ENCODE peak calls at places on chromosomes 13 and 19, in eight cellular contexts. P, J, L, H, Z, Y, O and G are unnamed samples. For H3K36me3, the result is how much of the 10 kb centered on the place peaks cover.

GRCh38 chr13:35987572-35988513 is 143.3 kb downstream of the DCLK1 start:
- DNase-seq in P (no peak), J (peak), L (no peak), H (no peak), Z (no peak), Y (no peak), O (peak), G (no peak)

GRCh38 chr13:113647351-113648217 is 10.4 kb downstream of the ATP4B start:
- DNase-seq in P (peak), J (peak), L (no peak), H (peak), Z (no peak), Y (no peak), O (peak), G (peak)

GRCh38 chr13:113413898-113414282 is 39.4 kb downstream of the ADPRHL1 start:
- DNase-seq in P (no peak), J (peak), L (peak), H (peak), Z (no peak), Y (no peak), O (no peak), G (no peak)

GRCh38 chr13:30924726-30925125 is 7.7 kb upstream of the TEX26 start:
- DNase-seq in P (no peak), J (no peak), L (no peak), H (no peak), Z (no peak), Y (no peak), O (no peak), G (no peak)

GRCh38 chr13:63190742-63191141 is 1775.1 kb upstream of the PCDH20 start:
- DNase-seq in P (no peak), J (no peak), L (no peak), H (no peak), Z (no peak), Y (no peak), O (no peak), G (peak)

GRCh38 chr13:49935171-49936084 is 712 bp downstream of the SPRYD7 start:
- DNase-seq in P (no peak), J (no peak), L (peak), H (peak), Z (peak), Y (no peak), O (peak), G (peak)

GRCh38 chr13:30364876-30365275 is 57.4 kb upstream of the UBE2L5 start:
- DNase-seq in P (no peak), J (no peak), L (no peak), H (no peak), Z (no peak), Y (no peak), O (no peak), G (no peak)

GRCh38 chr13:110305949-110306339 is 1.0 kb downstream of the COL4A1 start:
- DNase-seq in P (no peak), J (no peak), L (no peak), H (no peak), Z (no peak), Y (no peak), O (no peak), G (no peak)

GRCh38 chr13:24679686-24680085 is 522 bp upstream of the ATP12A start:
- DNase-seq in P (no peak), J (no peak), L (peak), H (no peak), Z (no peak), Y (no peak), O (no peak), G (no peak)

GRCh38 chr19:10074153-10074552 is 12.0 kb upstream of the SHFL start:
- DNase-seq in P (no peak), J (no peak), L (peak), H (no peak), Z (peak), Y (no peak), O (no peak), G (peak)
- TF ChIP-seq CTCF in P (peak), J (no peak), L (peak), H (no peak), Z (peak), Y (peak), O (no peak), G (peak)

DNA sequence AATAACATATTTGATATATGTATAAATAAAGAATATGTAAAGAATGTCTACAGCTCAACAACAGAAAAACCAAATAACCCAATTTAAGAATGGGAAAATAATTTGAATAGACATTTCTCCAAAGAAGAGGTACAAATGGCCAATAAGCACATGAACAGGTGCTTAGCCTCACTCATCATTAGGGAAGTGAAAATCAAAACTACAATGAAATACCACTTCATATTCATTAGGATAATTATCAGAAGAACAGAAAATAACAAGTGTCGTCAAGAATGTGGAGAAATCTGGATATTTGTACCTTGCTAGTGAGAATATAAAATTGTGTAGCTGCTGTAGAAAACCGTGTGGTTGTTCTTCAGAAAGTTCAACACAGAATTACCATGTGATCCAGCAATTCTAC is 8.4 kb upstream of the SUPT20H start:
- DNase-seq in P (no peak), J (no peak), L (no peak), H (no peak), Z (no peak), Y (no peak), O (no peak), G (no peak)
- H3K4me3 ChIP-seq in P (no peak), J (no peak), L (no peak), H (no peak), Z (no peak), Y (no peak), O (no peak), G (no peak)

GRCh38 chr13:72751220-72751619 is 23.5 kb downstream of the BORA start:
- DNase-seq in P (no peak), J (no peak), L (no peak), H (no peak), Z (no peak), Y (no peak), O (no peak), G (no peak)
- H3K36me3 ChIP-seq in P (under half), J (under half), L (under half), H (under half), Z (under half), Y (under half), O (half or more), G (under half)

DNA sequence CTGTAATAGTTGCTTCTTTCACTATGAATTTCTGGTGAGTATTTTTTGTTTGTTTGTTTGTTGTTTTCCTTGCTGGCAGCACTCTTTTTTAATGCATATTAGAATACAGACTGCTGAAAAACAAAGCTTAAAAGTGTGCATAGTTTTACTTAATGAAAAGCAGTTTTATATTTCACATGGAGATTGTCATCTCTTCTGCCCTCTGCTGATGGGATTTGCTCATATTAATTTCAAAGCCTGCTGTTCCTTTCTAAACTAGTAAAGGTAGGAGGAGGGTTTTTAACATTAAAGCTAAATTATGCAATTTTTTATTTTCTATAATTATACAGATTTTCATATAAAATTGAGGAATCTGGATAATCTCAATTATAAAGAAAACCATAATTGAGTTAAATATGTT is 692.6 kb upstream of the SLITRK1 start:
- DNase-seq in P (no peak), J (no peak), L (no peak), H (no peak), Z (no peak), Y (no peak), O (no peak), G (peak)
- TF ChIP-seq CTCF in P (no peak), J (no peak), L (peak), H (peak), Z (peak), Y (no peak), O (peak), G (peak)

GRCh38 chr19:49814010-49814409 is 918 bp upstream of the FUZ start:
- DNase-seq in P (no peak), J (no peak), L (no peak), H (no peak), Z (no peak), Y (no peak), O (no peak), G (peak)
- H3K4me3 ChIP-seq in P (peak), J (no peak), L (peak), H (peak), Z (no peak), Y (peak), O (peak), G (no peak)

DNA sequence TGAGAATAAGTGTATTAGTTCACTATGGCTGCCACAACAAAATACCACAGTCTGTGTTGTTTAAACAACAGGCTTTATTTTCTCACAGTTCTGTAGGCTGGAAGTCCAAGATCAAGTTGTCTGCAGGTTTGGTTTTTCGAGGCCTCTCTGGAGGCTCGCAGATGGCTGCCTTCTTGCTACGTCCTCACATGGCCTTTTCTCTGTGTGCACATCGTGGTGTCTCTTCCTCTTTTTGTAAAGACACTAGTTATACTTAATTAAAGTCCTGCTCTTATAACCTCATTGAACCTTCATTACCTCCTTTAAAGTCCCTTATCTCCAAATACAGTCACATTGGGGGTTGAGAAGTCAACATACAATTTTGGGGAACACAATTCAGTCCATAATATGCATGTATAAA is 10.6 kb downstream of the CSNK1A1L start:
- DNase-seq in P (no peak), J (no peak), L (no peak), H (no peak), Z (no peak), Y (no peak), O (no peak), G (no peak)
- H3K36me3 ChIP-seq in P (under half), J (under half), L (under half), H (under half), Z (under half), Y (under half), O (under half), G (under half)

GRCh38 chr13:75368167-75368566 is 113.8 kb downstream of the TBC1D4 start:
- DNase-seq in P (peak), J (no peak), L (no peak), H (no peak), Z (no peak), Y (no peak), O (no peak), G (peak)

GRCh38 chr13:75363371-75363770 is 118.6 kb downstream of the TBC1D4 start:
- DNase-seq in P (no peak), J (no peak), L (no peak), H (no peak), Z (peak), Y (no peak), O (no peak), G (no peak)

GRCh38 chr13:75366380-75367280 is 115.3 kb downstream of the TBC1D4 start:
- DNase-seq in P (no peak), J (no peak), L (no peak), H (no peak), Z (no peak), Y (no peak), O (no peak), G (no peak)

GRCh38 chr13:75364131-75364713 is 117.7 kb downstream of the TBC1D4 start:
- DNase-seq in P (no peak), J (no peak), L (no peak), H (no peak), Z (no peak), Y (no peak), O (no peak), G (peak)

GRCh38 chr13:75365724-75366173 is 116.2 kb downstream of the TBC1D4 start:
- DNase-seq in P (no peak), J (no peak), L (no peak), H (no peak), Z (no peak), Y (peak), O (no peak), G (peak)
- TF ChIP-seq CTCF in P (no peak), J (no peak), L (no peak), H (no peak), Z (no peak), Y (no peak), O (peak), G (no peak)

DNA sequence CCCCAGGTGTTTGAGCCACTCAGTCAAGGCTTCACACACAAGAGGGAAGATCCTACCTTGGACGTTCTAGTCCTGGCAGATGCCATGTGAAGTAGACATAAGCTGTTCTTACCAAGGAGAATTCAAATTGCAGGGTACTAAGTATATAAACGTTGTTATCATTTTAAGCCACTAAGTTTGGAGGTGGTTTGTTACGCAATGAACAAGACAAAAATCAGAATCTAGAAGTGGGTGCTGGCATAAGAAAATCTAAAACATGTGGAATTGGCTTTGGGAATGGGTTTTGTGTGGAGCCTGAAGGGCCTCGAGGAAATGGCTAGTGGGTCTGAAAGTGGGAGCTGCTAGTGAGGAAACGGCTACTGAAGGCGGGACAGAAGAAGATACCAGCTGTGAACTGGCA is 83.9 kb downstream of the TBC1D4 start:
- DNase-seq in P (no peak), J (no peak), L (no peak), H (no peak), Z (no peak), Y (no peak), O (no peak), G (no peak)
- H3K4me3 ChIP-seq in P (no peak), J (no peak), L (no peak), H (no peak), Z (no peak), Y (no peak), O (no peak), G (no peak)

DNA sequence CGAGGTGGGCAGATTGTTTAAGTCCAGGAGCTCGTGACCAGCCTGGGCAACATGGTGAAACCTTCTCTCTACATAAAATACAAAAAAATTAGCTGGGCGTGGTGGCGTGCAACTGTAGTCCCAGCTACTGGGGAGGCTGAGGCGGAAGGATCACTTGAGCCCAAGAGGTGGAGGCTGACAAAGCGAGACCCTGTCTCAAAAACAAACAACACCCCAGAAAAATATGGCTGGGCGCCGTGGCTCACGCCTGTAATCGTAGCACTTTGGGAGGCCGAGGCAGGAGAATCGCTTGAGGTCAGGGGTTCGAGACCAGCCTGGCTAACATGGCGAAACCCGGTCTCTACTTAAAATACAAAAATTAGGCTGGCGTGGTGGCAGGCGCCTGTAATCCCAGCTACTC is 3.4 kb upstream of the HNRNPL start:
- DNase-seq in P (no peak), J (no peak), L (no peak), H (no peak), Z (no peak), Y (no peak), O (no peak), G (no peak)
- H3K36me3 ChIP-seq in P (under half), J (under half), L (under half), H (under half), Z (under half), Y (under half), O (under half), G (under half)

DNA sequence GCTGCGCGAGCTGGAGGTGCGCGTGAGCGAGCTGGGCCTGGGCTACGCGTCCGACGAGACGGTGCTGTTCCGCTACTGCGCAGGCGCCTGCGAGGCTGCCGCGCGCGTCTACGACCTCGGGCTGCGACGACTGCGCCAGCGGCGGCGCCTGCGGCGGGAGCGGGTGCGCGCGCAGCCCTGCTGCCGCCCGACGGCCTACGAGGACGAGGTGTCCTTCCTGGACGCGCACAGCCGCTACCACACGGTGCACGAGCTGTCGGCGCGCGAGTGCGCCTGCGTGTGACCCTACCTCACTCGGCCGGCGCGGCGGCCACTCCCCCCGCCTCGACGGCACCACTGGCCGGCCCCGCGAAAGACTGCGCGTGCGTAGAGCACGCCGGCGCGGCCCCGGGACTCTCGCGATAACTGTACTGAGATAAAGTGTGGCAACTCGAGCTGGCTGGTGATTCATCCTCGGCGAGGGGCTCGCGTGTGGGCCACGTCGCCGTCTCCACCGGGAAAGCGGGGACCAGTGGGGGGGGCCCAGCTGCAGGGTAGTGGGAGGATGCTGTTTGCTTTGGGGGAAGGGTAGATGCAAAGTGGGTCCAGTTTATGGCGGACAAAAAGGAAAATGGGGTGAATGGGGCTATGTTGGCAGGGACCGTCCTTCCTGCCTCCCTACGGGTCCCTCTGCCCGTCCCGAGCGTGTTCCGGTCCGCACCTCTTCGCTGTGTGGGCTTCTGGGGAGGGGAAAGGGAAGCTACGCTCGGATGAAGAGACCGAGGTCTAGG is 11.4 kb downstream of the FUT6 start:
- DNase-seq in P (peak), J (peak), L (peak), H (peak), Z (peak), Y (peak), O (peak), G (peak)
- TF ChIP-seq CTCF in P (no peak), J (no peak), L (no peak), H (no peak), Z (no peak), Y (no peak), O (no peak), G (no peak)